ENCODE peak calls at places on chromosomes 12 and 14, in ten cellular contexts. W is A549, X is cardiac fibroblast, S is fibroblast of mammary gland, Q is HCT116, O is spleen, G is astrocyte of the cerebellum, H is BJ, U is AG04450, Z is gastrocnemius medialis. I is an unnamed sample.

GRCh38 chr14:57982802-57983201 is 116.9 kb upstream of the SLC35F4 start:
- DNase-seq in S (no peak), G (no peak), O (peak; percentile 76), Z (no peak), X (no peak), U (no peak), W (no peak), Q (no peak), H (no peak), I (no peak)

GRCh38 chr12:67764946-67765619 is 116.5 kb downstream of the DYRK2 start:
- DNase-seq in H (no peak), O (no peak), Q (no peak), X (no peak), S (no peak), Z (no peak), U (no peak), G (no peak), W (no peak), I (no peak)

GRCh38 chr14:67240168-67240932 is 885 bp upstream of the PALS1 start:
- DNase-seq in X (peak; percentile 32), S (peak; percentile 7), H (no peak), Q (no peak), O (peak; percentile 87), Z (peak; percentile 70), W (peak; percentile 68), G (no peak), U (no peak), I (no peak)

GRCh38 chr12:107092669-107093546 is 441 bp downstream of the CRY1 start:
- DNase-seq in Z (peak; percentile 24), G (peak; percentile 22), X (no peak), O (peak; percentile 89), U (no peak), Q (no peak), S (peak; percentile 36), H (no peak), W (peak; percentile 43), I (peak; percentile 52)

GRCh38 chr12:27048822-27049752 is 26.7 kb downstream of the MED21 start:
- DNase-seq in Q (no peak), X (peak; percentile 86), Z (no peak), H (no peak), G (peak; percentile 32), O (no peak), W (peak; percentile 60), U (peak; percentile 63), S (peak; percentile 92), I (peak; percentile 89)

GRCh38 chr12:66087365-66087943 is 43.1 kb downstream of the LLPH start:
- DNase-seq in O (no peak), H (no peak), X (peak; percentile 83), U (peak; percentile 67), W (peak; percentile 69), G (peak; percentile 67), S (peak; percentile 80), Q (peak; percentile 68), Z (peak; percentile 34), I (peak; percentile 86)

GRCh38 chr14:22837059-22837749 is 819 bp downstream of the MMP14 start:
- DNase-seq in G (no peak), U (no peak), H (no peak), O (peak; percentile 83), S (peak; percentile 45), Q (no peak), Z (no peak), W (no peak), X (peak; percentile 61), I (peak; percentile 57)

GRCh38 chr14:22976620-22977433 is 5.5 kb downstream of the AJUBA start:
- DNase-seq in U (no peak), W (peak; percentile 83), X (peak; percentile 72), H (no peak), O (no peak), Q (no peak), S (peak; percentile 46), G (no peak), Z (no peak), I (peak; percentile 71)

GRCh38 chr12:76030378-76031080 is 1.0 kb downstream of the PHLDA1 start:
- DNase-seq in X (peak; percentile 72), U (no peak), G (no peak), Z (peak; percentile 39), H (no peak), O (peak; percentile 88), W (peak; percentile 70), S (peak; percentile 33), Q (no peak), I (peak; percentile 71)

DNA sequence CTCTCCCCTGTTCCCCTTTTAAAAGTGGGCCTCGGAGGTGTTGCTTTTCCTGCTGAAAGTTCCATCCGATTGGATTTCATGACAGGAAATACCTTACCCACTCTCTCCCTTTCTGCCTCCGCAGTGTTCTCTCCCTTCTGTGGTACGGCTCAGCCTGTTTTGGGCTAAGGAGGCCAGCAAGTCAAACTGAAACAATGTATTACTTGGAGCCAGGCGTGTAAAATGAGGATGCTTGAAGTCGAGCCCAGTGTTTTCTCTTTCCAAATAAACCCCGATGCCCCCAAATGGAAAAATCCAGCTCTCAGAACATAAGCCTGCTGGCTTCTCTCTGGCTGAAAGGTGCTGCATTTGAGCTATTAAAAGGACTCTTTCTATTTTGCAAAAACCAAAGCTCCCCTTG is 124.7 kb downstream of the ZNF664 start:
- DNase-seq in G (no peak), O (no peak), S (no peak), H (no peak), U (no peak), W (no peak), Z (no peak), Q (no peak), X (peak; percentile 19), I (peak; percentile 10)
- H3K4me3 ChIP-seq in G (no peak overlapping the region), O (no peak overlapping the region), S (no peak overlapping the region), H (no peak overlapping the region), U (no peak overlapping the region), W (no peak overlapping the region), Z (no peak overlapping the region), Q (no peak overlapping the region), X (no peak overlapping the region), I (no peak overlapping the region)

GRCh38 chr12:93677195-93678064 is at the start of gene CRADD:
- DNase-seq in W (peak; percentile 99), H (peak; percentile 89), Z (peak; percentile 84), X (peak; percentile 99), S (peak; percentile 99), G (peak; percentile 99), U (peak; percentile 97), Q (peak; percentile 97), O (peak; percentile 95), I (peak; percentile 99)
- TF ChIP-seq CTCF in W (no peak), H (no peak), Z (no peak), X (no peak), S (no peak), G (no peak), U (no peak), Q (no peak), O (no peak), I (no peak)

GRCh38 chr14:89418452-89418851 is 1.4 kb upstream of the FOXN3 start:
- DNase-seq in Z (peak; percentile 46), S (peak; percentile 55), U (no peak), Q (no peak), W (no peak), X (no peak), O (no peak), H (no peak), G (no peak), I (no peak)
- H3K4me3 ChIP-seq in Z (no peak overlapping the region), S (no peak overlapping the region), U (no peak overlapping the region), Q (peak overlapping the region; percentile 69), W (no peak overlapping the region), X (no peak overlapping the region), O (no peak overlapping the region), H (no peak overlapping the region), G (no peak overlapping the region), I (no peak overlapping the region)

GRCh38 chr14:71054706-71055105 is 147.4 kb downstream of the PCNX1 start:
- DNase-seq in U (no peak), W (no peak), X (no peak), Z (no peak), G (no peak), H (no peak), O (no peak), S (no peak), Q (no peak), I (no peak)

GRCh38 chr14:71049435-71050147 is 142.3 kb downstream of the PCNX1 start:
- DNase-seq in W (no peak), H (no peak), Z (no peak), G (no peak), X (peak; percentile 43), O (no peak), U (no peak), Q (no peak), S (peak; percentile 81), I (peak; percentile 56)

GRCh38 chr14:71056168-71056567 is 148.9 kb downstream of the PCNX1 start:
- DNase-seq in H (no peak), U (no peak), Z (no peak), Q (no peak), O (no peak), X (no peak), S (no peak), W (no peak), G (no peak), I (peak; percentile 29)

GRCh38 chr14:71048393-71048792 is 141.1 kb downstream of the PCNX1 start:
- DNase-seq in X (no peak), W (no peak), G (no peak), Z (no peak), S (peak; percentile 5), H (no peak), Q (no peak), O (no peak), U (no peak), I (no peak)

DNA sequence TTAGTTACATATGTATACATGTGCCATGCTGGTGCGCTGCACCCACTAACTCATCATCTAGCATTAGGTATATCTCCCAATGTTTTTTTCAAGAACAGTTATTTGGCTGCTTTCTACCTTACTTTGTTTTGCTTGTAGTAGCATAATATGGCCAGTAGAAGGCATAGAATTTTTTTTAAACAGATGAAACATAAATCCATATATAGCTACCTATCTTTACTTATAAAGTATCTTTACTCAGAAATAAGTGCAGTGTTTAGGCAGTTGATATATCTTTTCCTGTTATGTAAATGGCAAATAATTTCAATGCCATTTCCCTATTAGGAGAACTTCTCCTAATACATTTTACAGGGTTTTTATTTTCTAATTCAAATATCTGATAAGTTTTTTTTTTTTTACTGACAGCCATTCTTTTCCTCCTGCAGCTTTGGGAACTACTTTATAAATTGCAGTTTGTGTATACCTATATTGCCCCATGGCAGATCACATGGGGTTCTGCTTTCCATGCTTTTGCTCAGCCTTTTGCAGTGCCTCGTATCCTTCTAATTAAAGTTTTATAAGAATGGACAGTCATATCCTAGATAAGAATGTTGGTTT is 143.1 kb downstream of the PCNX1 start:
- DNase-seq in U (no peak), Q (no peak), H (no peak), X (peak; percentile 32), Z (no peak), S (peak; percentile 29), W (peak; percentile 7), G (no peak), O (no peak), I (peak; percentile 44)
- TF ChIP-seq CTCF in U (peak; percentile 50), Q (peak; percentile 49), H (peak; percentile 33), X (peak; percentile 49), Z (no peak), S (peak; percentile 46), W (no peak), G (no peak), O (peak; percentile 36), I (peak; percentile 55)

I was measured in choroid plexus epithelial cell.